ENCODE peak calls at places on chromosomes 12 and 14, in five cellular contexts. One of them, this sample, is unnamed.
A peak's percentile ranks its signal among the peaks of the same experiment; 100 is the strongest.

GRCh38 chr12:56450241-56450640 is 1.0 kb upstream of the TIMELESS start:
- DNase-seq in LoVo: no peak
- DNase-seq in NCI-H510A treated with DMSO at 0.1 percent for 48 hours: no peak
- DNase-seq in fibroblast of lung: no peak
- DNase-seq in amniotic epithelial cell: no peak
- DNase-seq in this sample: no peak

GRCh38 chr12:4274396-4274959 is 916 bp downstream of the CCND2 start:
- DNase-seq in amniotic epithelial cell: no peak
- DNase-seq in fibroblast of lung: no peak
- DNase-seq in LoVo: no peak
- DNase-seq in NCI-H510A treated with DMSO at 0.1 percent for 48 hours: no peak
- DNase-seq in this sample: peak; percentile 21

GRCh38 chr12:75964150-75964549 is 67.4 kb downstream of the PHLDA1 start:
- DNase-seq in fibroblast of lung: no peak
- DNase-seq in amniotic epithelial cell: no peak
- DNase-seq in LoVo: peak; percentile 59
- DNase-seq in NCI-H510A treated with DMSO at 0.1 percent for 48 hours: peak; percentile 21
- DNase-seq in this sample: no peak

GRCh38 chr12:14955876-14956811 is 5.3 kb downstream of the ARHGDIB start:
- DNase-seq in amniotic epithelial cell: no peak
- DNase-seq in NCI-H510A treated with DMSO at 0.1 percent for 48 hours: no peak
- DNase-seq in LoVo: no peak
- DNase-seq in fibroblast of lung: no peak
- DNase-seq in this sample: no peak

GRCh38 chr14:101055106-101055662 is 151.7 kb upstream of the RTL1 start:
- DNase-seq in LoVo: no peak
- DNase-seq in fibroblast of lung: no peak
- DNase-seq in NCI-H510A treated with DMSO at 0.1 percent for 48 hours: no peak
- DNase-seq in amniotic epithelial cell: no peak
- DNase-seq in this sample: no peak

GRCh38 chr12:29640589-29641345 is 143.0 kb downstream of the TMTC1 start:
- DNase-seq in NCI-H510A treated with DMSO at 0.1 percent for 48 hours: no peak
- DNase-seq in fibroblast of lung: peak; percentile 76
- DNase-seq in LoVo: peak; percentile 23
- DNase-seq in amniotic epithelial cell: peak; percentile 90
- DNase-seq in this sample: peak; percentile 93

GRCh38 chr12:16611146-16611545 is 5.2 kb upstream of the LMO3 start:
- DNase-seq in amniotic epithelial cell: no peak
- DNase-seq in NCI-H510A treated with DMSO at 0.1 percent for 48 hours: peak; percentile 71
- DNase-seq in LoVo: no peak
- DNase-seq in fibroblast of lung: no peak
- DNase-seq in this sample: no peak

GRCh38 chr12:6551063-6551461 is 4.8 kb downstream of the IFFO1 start:
- DNase-seq in fibroblast of lung: peak; percentile 22
- DNase-seq in amniotic epithelial cell: no peak
- DNase-seq in NCI-H510A treated with DMSO at 0.1 percent for 48 hours: no peak
- DNase-seq in LoVo: no peak
- DNase-seq in this sample: no peak

GRCh38 chr14:61603736-61604135 is 91.6 kb upstream of the HIF1A start:
- DNase-seq in LoVo: no peak
- DNase-seq in amniotic epithelial cell: peak; percentile 61
- DNase-seq in fibroblast of lung: no peak
- DNase-seq in NCI-H510A treated with DMSO at 0.1 percent for 48 hours: no peak
- DNase-seq in this sample: no peak

GRCh38 chr12:6858796-6859195 is 6.8 kb downstream of the USP5 start:
- DNase-seq in LoVo: no peak
- DNase-seq in amniotic epithelial cell: no peak
- DNase-seq in NCI-H510A treated with DMSO at 0.1 percent for 48 hours: no peak
- DNase-seq in fibroblast of lung: no peak
- DNase-seq in this sample: no peak

GRCh38 chr14:55712505-55712904 is 132.5 kb downstream of the KTN1 start:
- DNase-seq in amniotic epithelial cell: no peak
- DNase-seq in NCI-H510A treated with DMSO at 0.1 percent for 48 hours: no peak
- DNase-seq in fibroblast of lung: no peak
- DNase-seq in LoVo: no peak
- DNase-seq in this sample: no peak

GRCh38 chr14:85533821-85534271 is 3.9 kb downstream of the FLRT2 start:
- DNase-seq in amniotic epithelial cell: no peak
- DNase-seq in fibroblast of lung: no peak
- DNase-seq in LoVo: no peak
- DNase-seq in NCI-H510A treated with DMSO at 0.1 percent for 48 hours: no peak
- DNase-seq in this sample: peak; percentile 23

GRCh38 chr12:122860052-122860853 is 25.0 kb downstream of the HIP1R start:
- DNase-seq in NCI-H510A treated with DMSO at 0.1 percent for 48 hours: peak; percentile 75
- DNase-seq in LoVo: peak; percentile 75
- DNase-seq in fibroblast of lung: peak; percentile 56
- DNase-seq in amniotic epithelial cell: peak; percentile 60
- DNase-seq in this sample: peak; percentile 85

GRCh38 chr12:124683725-124684124 is 116.3 kb upstream of the NCOR2 start:
- DNase-seq in amniotic epithelial cell: no peak
- DNase-seq in NCI-H510A treated with DMSO at 0.1 percent for 48 hours: no peak
- DNase-seq in fibroblast of lung: no peak
- DNase-seq in LoVo: no peak
- DNase-seq in this sample: no peak

GRCh38 chr14:23727566-23728335 is 91.6 kb downstream of the DHRS2 start:
- DNase-seq in fibroblast of lung: peak; percentile 18
- DNase-seq in amniotic epithelial cell: peak; percentile 50
- DNase-seq in LoVo: peak; percentile 74
- DNase-seq in NCI-H510A treated with DMSO at 0.1 percent for 48 hours: no peak
- DNase-seq in this sample: peak; percentile 42

GRCh38 chr12:92297932-92298681 is 152.5 kb upstream of the BTG1 start:
- DNase-seq in amniotic epithelial cell: peak; percentile 89
- DNase-seq in LoVo: no peak
- DNase-seq in fibroblast of lung: peak; percentile 95
- DNase-seq in NCI-H510A treated with DMSO at 0.1 percent for 48 hours: no peak
- DNase-seq in this sample: peak; percentile 47

GRCh38 chr12:7188557-7189397 is 709 bp upstream of the PEX5 start:
- DNase-seq in LoVo: peak; percentile 76
- DNase-seq in amniotic epithelial cell: peak; percentile 71
- DNase-seq in fibroblast of lung: peak; percentile 79
- DNase-seq in NCI-H510A treated with DMSO at 0.1 percent for 48 hours: peak; percentile 31
- DNase-seq in this sample: peak; percentile 82

GRCh38 chr14:65251213-65251612 is 148.9 kb upstream of the MAX start:
- DNase-seq in fibroblast of lung: peak; percentile 97
- DNase-seq in amniotic epithelial cell: peak; percentile 97
- DNase-seq in LoVo: no peak
- DNase-seq in NCI-H510A treated with DMSO at 0.1 percent for 48 hours: no peak
- DNase-seq in this sample: peak; percentile 97

GRCh38 chr14:102819176-102819628 is 42.0 kb downstream of the TRAF3 start:
- DNase-seq in amniotic epithelial cell: no peak
- DNase-seq in LoVo: no peak
- DNase-seq in NCI-H510A treated with DMSO at 0.1 percent for 48 hours: peak; percentile 54
- DNase-seq in fibroblast of lung: no peak
- DNase-seq in this sample: no peak

GRCh38 chr14:98578204-98578603 is 693.8 kb downstream of the BCL11B start:
- DNase-seq in LoVo: no peak
- DNase-seq in fibroblast of lung: peak; percentile 50
- DNase-seq in amniotic epithelial cell: peak; percentile 0
- DNase-seq in NCI-H510A treated with DMSO at 0.1 percent for 48 hours: no peak
- DNase-seq in this sample: no peak

GRCh38 chr12:89862511-89863331 is 154.1 kb upstream of the ATP2B1 start:
- DNase-seq in LoVo: no peak
- DNase-seq in fibroblast of lung: no peak
- DNase-seq in amniotic epithelial cell: no peak
- DNase-seq in NCI-H510A treated with DMSO at 0.1 percent for 48 hours: no peak
- DNase-seq in this sample: no peak

GRCh38 chr12:6534158-6534913 is at the start of gene GAPDH:
- DNase-seq in NCI-H510A treated with DMSO at 0.1 percent for 48 hours: peak; percentile 90
- DNase-seq in amniotic epithelial cell: peak; percentile 97
- DNase-seq in LoVo: peak; percentile 99
- DNase-seq in fibroblast of lung: peak; percentile 97
- DNase-seq in this sample: peak; percentile 97

GRCh38 chr12:24902521-24903304 is 46.2 kb downstream of the BCAT1 start:
- DNase-seq in NCI-H510A treated with DMSO at 0.1 percent for 48 hours: no peak
- DNase-seq in amniotic epithelial cell: peak; percentile 15
- DNase-seq in fibroblast of lung: peak; percentile 52
- DNase-seq in LoVo: no peak
- DNase-seq in this sample: no peak

GRCh38 chr12:89225401-89225800 is 126.9 kb downstream of the DUSP6 start:
- DNase-seq in LoVo: peak; percentile 48
- DNase-seq in fibroblast of lung: peak; percentile 81
- DNase-seq in NCI-H510A treated with DMSO at 0.1 percent for 48 hours: peak; percentile 92
- DNase-seq in amniotic epithelial cell: peak; percentile 69
- DNase-seq in this sample: peak; percentile 71

GRCh38 chr14:61512026-61512425 is 183.3 kb upstream of the HIF1A start:
- DNase-seq in LoVo: no peak
- DNase-seq in NCI-H510A treated with DMSO at 0.1 percent for 48 hours: no peak
- DNase-seq in fibroblast of lung: no peak
- DNase-seq in amniotic epithelial cell: peak; percentile 70
- DNase-seq in this sample: peak; percentile 64

GRCh38 chr12:108515916-108516315 is 839 bp downstream of the FICD start:
- DNase-seq in NCI-H510A treated with DMSO at 0.1 percent for 48 hours: no peak
- DNase-seq in fibroblast of lung: no peak
- DNase-seq in LoVo: no peak
- DNase-seq in amniotic epithelial cell: no peak
- DNase-seq in this sample: no peak

GRCh38 chr12:111304642-111305071 is 64.2 kb downstream of the PHETA1 start:
- DNase-seq in fibroblast of lung: no peak
- DNase-seq in amniotic epithelial cell: no peak
- DNase-seq in NCI-H510A treated with DMSO at 0.1 percent for 48 hours: no peak
- DNase-seq in LoVo: no peak
- DNase-seq in this sample: peak; percentile 8

GRCh38 chr12:126936181-126936851 is 1330.7 kb upstream of the TMEM132C start:
- DNase-seq in amniotic epithelial cell: no peak
- DNase-seq in fibroblast of lung: peak; percentile 19
- DNase-seq in LoVo: peak; percentile 54
- DNase-seq in NCI-H510A treated with DMSO at 0.1 percent for 48 hours: no peak
- DNase-seq in this sample: no peak

GRCh38 chr14:74616507-74616906 is 4.5 kb upstream of the LTBP2 start:
- DNase-seq in NCI-H510A treated with DMSO at 0.1 percent for 48 hours: no peak
- DNase-seq in fibroblast of lung: peak; percentile 93
- DNase-seq in LoVo: peak; percentile 73
- DNase-seq in amniotic epithelial cell: peak; percentile 86
- DNase-seq in this sample: peak; percentile 79

GRCh38 chr12:107818984-107819383 is 44.5 kb downstream of the ASCL4 start:
- DNase-seq in LoVo: no peak
- DNase-seq in fibroblast of lung: peak; percentile 83
- DNase-seq in amniotic epithelial cell: peak; percentile 11
- DNase-seq in NCI-H510A treated with DMSO at 0.1 percent for 48 hours: no peak
- DNase-seq in this sample: peak; percentile 7

GRCh38 chr14:42965512-42965911 is 1358.8 kb downstream of the LRFN5 start:
- DNase-seq in fibroblast of lung: no peak
- DNase-seq in LoVo: no peak
- DNase-seq in amniotic epithelial cell: no peak
- DNase-seq in NCI-H510A treated with DMSO at 0.1 percent for 48 hours: no peak
- DNase-seq in this sample: no peak

GRCh38 chr14:77323571-77323970 is 2.7 kb downstream of the GSTZ1 start:
- DNase-seq in amniotic epithelial cell: no peak
- DNase-seq in NCI-H510A treated with DMSO at 0.1 percent for 48 hours: no peak
- DNase-seq in fibroblast of lung: no peak
- DNase-seq in LoVo: no peak
- DNase-seq in this sample: no peak

GRCh38 chr12:7282844-7283243 is 21.0 kb upstream of the ACSM4 start:
- DNase-seq in NCI-H510A treated with DMSO at 0.1 percent for 48 hours: no peak
- DNase-seq in LoVo: no peak
- DNase-seq in amniotic epithelial cell: no peak
- DNase-seq in fibroblast of lung: no peak
- DNase-seq in this sample: no peak

GRCh38 chr12:129844662-129845061 is 59.2 kb downstream of the TMEM132D start:
- DNase-seq in fibroblast of lung: peak; percentile 96
- DNase-seq in amniotic epithelial cell: no peak
- DNase-seq in LoVo: no peak
- DNase-seq in NCI-H510A treated with DMSO at 0.1 percent for 48 hours: peak; percentile 23
- DNase-seq in this sample: no peak

This sample was measured in fibroblast of pulmonary artery.